ENCODE peak calls at places on chromosome 21, in ten cellular contexts. Y is activated naive CD4-positive, alpha-beta T cell treated with anti-CD3 and anti-CD28 coated beads, Interleukin-2, amount 50 U/mL, for 16 hours; C is WTC11; U is HT-29; D is ureter; A is DMS153; G is left kidney; L is COR-L47; M is lung; V is putamen. H is an unnamed sample.

GRCh38 chr21:37631319-37632117 is 264.9 kb downstream of the DYRK1A start:
- DNase-seq in Y (no peak), C (peak), U (no peak), D (peak), A (no peak), G (no peak), L (no peak), M (no peak), V (no peak), H (no peak)

GRCh38 chr21:32456497-32456918 is 44.0 kb downstream of the EVA1C start:
- DNase-seq in Y (no peak), C (no peak), U (no peak), D (no peak), A (no peak), G (no peak), L (no peak), M (no peak), V (no peak), H (no peak)

GRCh38 chr21:26842976-26843911 is 2.0 kb downstream of the ADAMTS1 start:
- DNase-seq in Y (no peak), C (peak), U (peak), D (peak), A (no peak), G (peak), L (peak), M (peak), V (peak), H (peak)

GRCh38 chr21:42025392-42026071 is 15.4 kb upstream of the ZBTB21 start:
- DNase-seq in Y (no peak), C (no peak), U (no peak), D (no peak), A (no peak), G (peak), L (no peak), M (no peak), V (no peak), H (no peak)

GRCh38 chr21:27572681-27573080 is 605.8 kb upstream of the ADAMTS5 start:
- DNase-seq in Y (no peak), C (no peak), U (no peak), D (no peak), A (no peak), G (peak), L (no peak), M (no peak), V (no peak), H (peak)

GRCh38 chr21:44255519-44255981 is 6.1 kb downstream of the DNMT3L start:
- DNase-seq in Y (no peak), C (peak), U (no peak), D (no peak), A (no peak), G (peak), L (no peak), M (no peak), V (no peak), H (no peak)

GRCh38 chr21:15894596-15894995 is 164.8 kb downstream of the USP25 start:
- DNase-seq in Y (no peak), C (no peak), U (no peak), D (no peak), A (no peak), G (peak), L (no peak), M (no peak), V (no peak), H (no peak)

GRCh38 chr21:29658177-29658933 is 281.4 kb downstream of the GRIK1 start:
- DNase-seq in Y (no peak), C (no peak), U (no peak), D (no peak), A (no peak), G (no peak), L (no peak), M (no peak), V (no peak), H (no peak)

GRCh38 chr21:35540950-35541632 is 492.0 kb upstream of the RUNX1 start:
- DNase-seq in Y (no peak), C (no peak), U (no peak), D (no peak), A (peak), G (no peak), L (peak), M (no peak), V (no peak), H (no peak)

GRCh38 chr21:36917487-36918158 is 48.8 kb downstream of the HLCS start:
- DNase-seq in Y (no peak), C (peak), U (peak), D (no peak), A (no peak), G (peak), L (no peak), M (no peak), V (no peak), H (no peak)

GRCh38 chr21:32741336-32741735 is 13.5 kb upstream of the SYNJ1 start:
- DNase-seq in Y (no peak), C (no peak), U (no peak), D (no peak), A (no peak), G (no peak), L (no peak), M (no peak), V (no peak), H (no peak)

GRCh38 chr21:18245493-18245967 is 897 bp downstream of the CHODL start:
- DNase-seq in Y (no peak), C (no peak), U (no peak), D (no peak), A (no peak), G (peak), L (no peak), M (no peak), V (no peak), H (no peak)

GRCh38 chr21:37984416-37984815 is 68.2 kb upstream of the KCNJ6 start:
- DNase-seq in Y (no peak), C (no peak), U (no peak), D (no peak), A (no peak), G (no peak), L (no peak), M (no peak), V (no peak), H (no peak)

GRCh38 chr21:37153193-37153934 is 80.3 kb downstream of the TTC3 start:
- DNase-seq in Y (no peak), C (no peak), U (no peak), D (no peak), A (no peak), G (peak), L (no peak), M (no peak), V (no peak), H (no peak)

GRCh38 chr21:27213328-27213727 is 246.4 kb upstream of the ADAMTS5 start:
- DNase-seq in Y (no peak), C (no peak), U (no peak), D (no peak), A (no peak), G (peak), L (no peak), M (no peak), V (no peak), H (no peak)

GRCh38 chr21:38277501-38278111 is 20.8 kb downstream of the KCNJ15 start:
- DNase-seq in Y (peak), C (no peak), U (no peak), D (no peak), A (no peak), G (no peak), L (no peak), M (no peak), V (no peak), H (peak)

H was measured in HS-27A.